ENCODE peak calls at places on chromosomes 2 and 18, in six cellular contexts. One of them, this sample, is unnamed. For H3K79me1 and H3K9me3, the result is how much of the 10 kb centered on the place peaks cover.

GRCh38 chr2:200592414-200593075 is 6.7 kb downstream of the AOX1 start:
- DNase-seq in IMR-90: peak
- DNase-seq in neuronal stem cell: no peak
- DNase-seq in trophoblast cell: no peak
- DNase-seq in mesenchymal stem cell: peak
- DNase-seq in H1: no peak
- DNase-seq in this sample: no peak

GRCh38 chr2:181900007-181900651 is 8.6 kb downstream of the ITPRID2 start:
- DNase-seq in IMR-90: no peak
- DNase-seq in neuronal stem cell: no peak
- DNase-seq in trophoblast cell: no peak
- DNase-seq in mesenchymal stem cell: no peak
- DNase-seq in H1: no peak
- DNase-seq in this sample: no peak

GRCh38 chr2:238136820-238137537 is 1.5 kb upstream of the KLHL30 start:
- DNase-seq in IMR-90: peak
- DNase-seq in neuronal stem cell: no peak
- DNase-seq in trophoblast cell: peak
- DNase-seq in mesenchymal stem cell: peak
- DNase-seq in H1: no peak
- DNase-seq in this sample: no peak

GRCh38 chr2:669323-669722 is 7.9 kb downstream of the TMEM18 start:
- DNase-seq in IMR-90: peak
- DNase-seq in neuronal stem cell: no peak
- DNase-seq in trophoblast cell: no peak
- DNase-seq in mesenchymal stem cell: peak
- DNase-seq in H1: no peak
- DNase-seq in this sample: no peak

GRCh38 chr2:81675651-81676050 is 1371.1 kb upstream of the LRRTM1 start:
- DNase-seq in IMR-90: no peak
- DNase-seq in neuronal stem cell: no peak
- DNase-seq in trophoblast cell: no peak
- DNase-seq in mesenchymal stem cell: no peak
- DNase-seq in H1: no peak
- DNase-seq in this sample: no peak

GRCh38 chr18:50099725-50100414 is 95.1 kb downstream of the MYO5B start:
- DNase-seq in IMR-90: peak
- DNase-seq in neuronal stem cell: no peak
- DNase-seq in trophoblast cell: peak
- DNase-seq in mesenchymal stem cell: peak
- DNase-seq in H1: no peak
- DNase-seq in this sample: no peak

GRCh38 chr2:71703981-71704545 is 250.7 kb downstream of the DYSF start:
- DNase-seq in IMR-90: no peak
- DNase-seq in neuronal stem cell: no peak
- DNase-seq in trophoblast cell: no peak
- DNase-seq in mesenchymal stem cell: no peak
- DNase-seq in H1: no peak
- DNase-seq in this sample: no peak

GRCh38 chr18:59864446-59864764 is 35.4 kb upstream of the PMAIP1 start:
- DNase-seq in IMR-90: no peak
- DNase-seq in neuronal stem cell: no peak
- DNase-seq in trophoblast cell: no peak
- DNase-seq in mesenchymal stem cell: no peak
- DNase-seq in H1: no peak
- DNase-seq in this sample: no peak

GRCh38 chr2:59383473-59383872 is 1142.3 kb upstream of the FANCL start:
- DNase-seq in IMR-90: no peak
- DNase-seq in neuronal stem cell: no peak
- DNase-seq in trophoblast cell: no peak
- DNase-seq in mesenchymal stem cell: no peak
- DNase-seq in H1: no peak
- DNase-seq in this sample: no peak

GRCh38 chr2:217060951-217061547 is 201.2 kb upstream of the TNP1 start:
- DNase-seq in IMR-90: no peak
- DNase-seq in neuronal stem cell: no peak
- DNase-seq in trophoblast cell: no peak
- DNase-seq in mesenchymal stem cell: peak
- DNase-seq in H1: no peak
- DNase-seq in this sample: no peak

GRCh38 chr2:235264512-235264911 is 229.3 kb upstream of the AGAP1 start:
- DNase-seq in IMR-90: no peak
- DNase-seq in neuronal stem cell: no peak
- DNase-seq in trophoblast cell: no peak
- DNase-seq in mesenchymal stem cell: no peak
- DNase-seq in H1: no peak
- DNase-seq in this sample: no peak

GRCh38 chr2:234335676-234336228 is 161.1 kb downstream of the ARL4C start:
- DNase-seq in IMR-90: peak
- DNase-seq in neuronal stem cell: no peak
- DNase-seq in trophoblast cell: peak
- DNase-seq in mesenchymal stem cell: peak
- DNase-seq in H1: no peak
- DNase-seq in this sample: no peak

GRCh38 chr2:8306530-8307351 is 375.1 kb upstream of the ID2 start:
- DNase-seq in IMR-90: peak
- DNase-seq in neuronal stem cell: no peak
- DNase-seq in trophoblast cell: no peak
- DNase-seq in mesenchymal stem cell: peak
- DNase-seq in H1: no peak
- DNase-seq in this sample: peak

DNA sequence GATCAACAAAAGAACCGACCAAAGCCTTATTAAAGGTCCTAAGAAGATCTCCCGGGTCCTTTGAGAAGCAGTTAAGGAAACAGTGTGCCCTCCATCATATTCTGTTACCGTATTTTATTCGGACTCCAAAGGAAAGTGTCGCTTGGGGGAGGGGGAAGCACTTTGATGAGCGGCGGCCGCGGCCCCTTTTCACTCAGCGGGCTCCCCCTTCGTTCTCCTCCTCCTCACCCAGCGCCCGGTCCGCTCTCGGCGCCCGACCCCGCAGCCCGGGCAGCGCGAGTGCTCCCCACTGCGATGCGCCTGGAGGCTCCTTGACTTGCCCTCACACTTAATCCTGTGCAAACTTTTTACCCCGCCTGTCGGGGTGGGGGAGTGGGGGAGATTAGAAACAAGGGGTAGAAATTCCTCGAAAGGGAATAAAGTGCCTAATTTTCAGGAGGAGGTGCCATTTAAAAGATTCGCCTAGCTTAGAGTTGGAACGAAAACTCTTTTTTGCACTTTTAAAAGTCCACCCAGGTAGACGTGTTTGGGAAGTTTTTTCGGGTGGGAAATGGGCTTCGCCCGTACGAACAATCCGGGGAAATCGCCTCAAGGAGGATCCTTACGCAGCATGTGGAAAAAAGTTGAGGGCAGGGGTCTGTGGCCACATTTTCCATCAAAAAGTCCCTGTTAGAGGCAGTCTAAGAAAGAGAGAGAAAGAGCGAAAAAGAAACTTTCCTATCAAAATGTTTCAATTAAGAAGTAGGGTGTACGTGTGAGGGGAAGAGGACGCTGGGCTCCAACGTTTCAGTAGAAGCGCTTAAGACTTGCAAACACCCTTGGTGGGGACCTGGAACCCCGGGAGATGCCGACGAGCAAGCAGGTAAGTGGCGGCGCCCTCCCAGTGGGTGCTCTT is 1.1 kb upstream of the OTX1 start:
- DNase-seq in IMR-90: peak
- DNase-seq in neuronal stem cell: peak
- DNase-seq in trophoblast cell: no peak
- DNase-seq in mesenchymal stem cell: peak
- DNase-seq in H1: no peak
- DNase-seq in this sample: peak
- H3K79me1 ChIP-seq in IMR-90: under half
- H3K79me1 ChIP-seq in neuronal stem cell: under half
- H3K79me1 ChIP-seq in trophoblast cell: under half
- H3K79me1 ChIP-seq in mesenchymal stem cell: under half
- H3K79me1 ChIP-seq in H1: under half
- H3K79me1 ChIP-seq in this sample: under half

DNA sequence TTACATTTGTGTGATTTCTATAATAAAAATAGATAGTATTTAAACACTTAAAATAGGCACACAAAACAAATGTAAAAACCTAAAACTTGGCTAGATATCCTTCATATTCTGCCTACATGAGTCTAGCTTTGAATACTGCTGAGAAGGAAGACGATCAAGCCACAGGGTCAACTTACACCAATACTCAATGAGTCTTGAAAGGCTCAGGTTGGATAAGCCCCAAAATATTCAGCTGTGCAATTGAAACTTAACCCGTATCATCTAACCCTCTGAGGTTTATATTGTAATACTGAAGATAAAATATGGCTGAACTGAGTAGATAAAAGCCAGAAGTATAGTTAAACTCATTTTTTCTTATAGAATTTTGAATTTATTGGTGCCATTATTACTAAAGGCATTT is 313.0 kb upstream of the NRXN1 start:
- DNase-seq in IMR-90: peak
- DNase-seq in neuronal stem cell: no peak
- DNase-seq in trophoblast cell: no peak
- DNase-seq in mesenchymal stem cell: no peak
- DNase-seq in H1: no peak
- DNase-seq in this sample: no peak
- H3K9me3 ChIP-seq in IMR-90: under half
- H3K9me3 ChIP-seq in neuronal stem cell: under half
- H3K9me3 ChIP-seq in trophoblast cell: under half
- H3K9me3 ChIP-seq in mesenchymal stem cell: under half
- H3K9me3 ChIP-seq in H1: under half
- H3K9me3 ChIP-seq in this sample: under half

GRCh38 chr2:98514879-98515570 is 70.4 kb downstream of the INPP4A start:
- DNase-seq in IMR-90: peak
- DNase-seq in neuronal stem cell: no peak
- DNase-seq in trophoblast cell: no peak
- DNase-seq in mesenchymal stem cell: peak
- DNase-seq in H1: no peak
- DNase-seq in this sample: no peak
- H3K79me1 ChIP-seq in IMR-90: half or more
- H3K79me1 ChIP-seq in neuronal stem cell: under half
- H3K79me1 ChIP-seq in trophoblast cell: under half
- H3K79me1 ChIP-seq in mesenchymal stem cell: under half
- H3K79me1 ChIP-seq in H1: under half
- H3K79me1 ChIP-seq in this sample: under half

DNA sequence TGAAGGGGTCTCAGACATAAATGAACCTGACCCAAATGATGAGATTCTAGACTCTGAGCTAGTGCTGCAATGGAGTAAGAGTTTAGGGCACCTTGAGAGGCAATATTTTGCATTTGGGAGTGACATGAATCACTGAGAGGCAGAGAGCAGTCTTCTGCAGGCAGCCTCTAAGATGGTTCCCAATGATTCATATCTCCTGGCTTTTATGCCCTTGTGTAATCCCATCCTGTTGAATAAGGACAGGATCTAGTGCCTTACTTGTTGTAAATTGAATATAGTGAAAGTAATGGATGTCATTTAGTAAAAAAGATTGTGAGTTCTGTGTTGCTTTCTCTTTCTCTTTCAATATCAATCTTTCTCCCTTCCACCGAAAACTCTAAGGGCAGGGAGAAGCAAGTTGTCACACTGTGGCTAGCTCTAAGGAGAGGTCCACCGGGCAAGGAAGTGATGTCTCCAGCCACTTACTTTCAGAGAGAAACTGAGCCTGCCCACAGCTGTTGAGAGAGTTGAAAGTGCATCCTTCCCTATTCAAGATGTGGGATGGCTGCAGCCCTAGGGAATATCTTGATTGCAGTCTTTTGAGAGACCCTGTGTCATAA is 144.7 kb downstream of the TRIB2 start:
- DNase-seq in IMR-90: peak
- DNase-seq in neuronal stem cell: no peak
- DNase-seq in trophoblast cell: no peak
- DNase-seq in mesenchymal stem cell: peak
- DNase-seq in H1: no peak
- DNase-seq in this sample: no peak
- H3K9me3 ChIP-seq in IMR-90: under half
- H3K9me3 ChIP-seq in neuronal stem cell: under half
- H3K9me3 ChIP-seq in trophoblast cell: under half
- H3K9me3 ChIP-seq in mesenchymal stem cell: under half
- H3K9me3 ChIP-seq in H1: under half
- H3K9me3 ChIP-seq in this sample: under half

GRCh38 chr2:128276878-128277675 is 41.6 kb downstream of the HS6ST1 start:
- DNase-seq in IMR-90: no peak
- DNase-seq in neuronal stem cell: no peak
- DNase-seq in trophoblast cell: no peak
- DNase-seq in mesenchymal stem cell: no peak
- DNase-seq in H1: no peak
- DNase-seq in this sample: peak

GRCh38 chr2:128277961-128278681 is 40.5 kb downstream of the HS6ST1 start:
- DNase-seq in IMR-90: no peak
- DNase-seq in neuronal stem cell: no peak
- DNase-seq in trophoblast cell: peak
- DNase-seq in mesenchymal stem cell: no peak
- DNase-seq in H1: no peak
- DNase-seq in this sample: peak

GRCh38 chr2:128273469-128274081 is 45.1 kb downstream of the HS6ST1 start:
- DNase-seq in IMR-90: no peak
- DNase-seq in neuronal stem cell: no peak
- DNase-seq in trophoblast cell: no peak
- DNase-seq in mesenchymal stem cell: no peak
- DNase-seq in H1: no peak
- DNase-seq in this sample: peak

GRCh38 chr2:128274218-128274617 is 44.5 kb downstream of the HS6ST1 start:
- DNase-seq in IMR-90: no peak
- DNase-seq in neuronal stem cell: no peak
- DNase-seq in trophoblast cell: no peak
- DNase-seq in mesenchymal stem cell: no peak
- DNase-seq in H1: no peak
- DNase-seq in this sample: no peak

GRCh38 chr2:128275498-128276045 is 43.1 kb downstream of the HS6ST1 start:
- DNase-seq in IMR-90: no peak
- DNase-seq in neuronal stem cell: no peak
- DNase-seq in trophoblast cell: peak
- DNase-seq in mesenchymal stem cell: no peak
- DNase-seq in H1: no peak
- DNase-seq in this sample: peak
- H3K79me1 ChIP-seq in IMR-90: half or more
- H3K79me1 ChIP-seq in neuronal stem cell: under half
- H3K79me1 ChIP-seq in trophoblast cell: under half
- H3K79me1 ChIP-seq in mesenchymal stem cell: under half
- H3K79me1 ChIP-seq in H1: under half
- H3K79me1 ChIP-seq in this sample: under half

GRCh38 chr2:211026109-211026508 is 469.7 kb downstream of the CPS1 start:
- DNase-seq in IMR-90: no peak
- DNase-seq in neuronal stem cell: no peak
- DNase-seq in trophoblast cell: no peak
- DNase-seq in mesenchymal stem cell: no peak
- DNase-seq in H1: no peak
- DNase-seq in this sample: no peak
- H3K9me3 ChIP-seq in IMR-90: under half
- H3K9me3 ChIP-seq in neuronal stem cell: under half
- H3K9me3 ChIP-seq in trophoblast cell: under half
- H3K9me3 ChIP-seq in mesenchymal stem cell: under half
- H3K9me3 ChIP-seq in H1: under half
- H3K9me3 ChIP-seq in this sample: under half